ENCODE peak calls at places on chromosomes 16 and 17, in six cellular contexts. One of them, this sample, is unnamed.

GRCh38 chr17:70552230-70552981 is 383.1 kb downstream of the KCNJ2 start:
- DNase-seq in H1: no peak
- DNase-seq in GM12891: peak
- DNase-seq in K562: peak
- DNase-seq in HepG2: peak
- DNase-seq in GM12878: peak
- DNase-seq in this sample: no peak

GRCh38 chr17:65366102-65366844 is 195.2 kb downstream of the AXIN2 start:
- DNase-seq in H1: no peak
- DNase-seq in GM12891: no peak
- DNase-seq in K562: no peak
- DNase-seq in HepG2: no peak
- DNase-seq in GM12878: no peak
- DNase-seq in this sample: no peak

GRCh38 chr17:31013844-31014243 is 43.0 kb downstream of the RNF135 start:
- DNase-seq in H1: no peak
- DNase-seq in GM12891: no peak
- DNase-seq in K562: no peak
- DNase-seq in HepG2: no peak
- DNase-seq in GM12878: no peak
- DNase-seq in this sample: no peak

GRCh38 chr16:4052801-4053662 is 63.2 kb downstream of the ADCY9 start:
- DNase-seq in H1: no peak
- DNase-seq in GM12891: no peak
- DNase-seq in K562: no peak
- DNase-seq in HepG2: no peak
- DNase-seq in GM12878: no peak
- DNase-seq in this sample: no peak

GRCh38 chr17:49404371-49404770 is 10.3 kb downstream of the PHB1 start:
- DNase-seq in H1: no peak
- DNase-seq in GM12891: peak
- DNase-seq in K562: no peak
- DNase-seq in HepG2: no peak
- DNase-seq in GM12878: no peak
- DNase-seq in this sample: no peak

GRCh38 chr16:50532576-50532975 is 15.6 kb upstream of the NKD1 start:
- DNase-seq in H1: no peak
- DNase-seq in GM12891: no peak
- DNase-seq in K562: no peak
- DNase-seq in HepG2: no peak
- DNase-seq in GM12878: no peak
- DNase-seq in this sample: no peak

GRCh38 chr16:1870365-1871082 is 1.4 kb downstream of the MEIOB start:
- DNase-seq in H1: no peak
- DNase-seq in GM12891: no peak
- DNase-seq in K562: peak
- DNase-seq in HepG2: peak
- DNase-seq in GM12878: no peak
- DNase-seq in this sample: no peak

GRCh38 chr17:59476413-59476812 is 89.0 kb upstream of the DHX40 start:
- DNase-seq in H1: no peak
- DNase-seq in GM12891: no peak
- DNase-seq in K562: no peak
- DNase-seq in HepG2: no peak
- DNase-seq in GM12878: no peak
- DNase-seq in this sample: no peak

GRCh38 chr16:75380870-75381269 is 52.4 kb downstream of the CFDP1 start:
- DNase-seq in H1: no peak
- DNase-seq in GM12891: no peak
- DNase-seq in K562: no peak
- DNase-seq in HepG2: no peak
- DNase-seq in GM12878: no peak
- DNase-seq in this sample: no peak

GRCh38 chr16:72990003-72990521 is 57.9 kb downstream of the ZFHX3 start:
- DNase-seq in H1: no peak
- DNase-seq in GM12891: no peak
- DNase-seq in K562: no peak
- DNase-seq in HepG2: no peak
- DNase-seq in GM12878: no peak
- DNase-seq in this sample: no peak

GRCh38 chr16:11475896-11476630 is 110.7 kb downstream of the LITAF start:
- DNase-seq in H1: no peak
- DNase-seq in GM12891: no peak
- DNase-seq in K562: no peak
- DNase-seq in HepG2: no peak
- DNase-seq in GM12878: no peak
- DNase-seq in this sample: no peak

GRCh38 chr16:28569011-28569410 is 15.3 kb downstream of the SGF29 start:
- DNase-seq in H1: no peak
- DNase-seq in GM12891: no peak
- DNase-seq in K562: no peak
- DNase-seq in HepG2: no peak
- DNase-seq in GM12878: no peak
- DNase-seq in this sample: no peak

GRCh38 chr17:17035490-17035889 is 6.8 kb upstream of the MPRIP start:
- DNase-seq in H1: no peak
- DNase-seq in GM12891: no peak
- DNase-seq in K562: peak
- DNase-seq in HepG2: no peak
- DNase-seq in GM12878: no peak
- DNase-seq in this sample: no peak

GRCh38 chr17:21379080-21379711 is 3.0 kb downstream of the KCNJ12 start:
- DNase-seq in H1: no peak
- DNase-seq in GM12891: no peak
- DNase-seq in K562: no peak
- DNase-seq in HepG2: no peak
- DNase-seq in GM12878: no peak
- DNase-seq in this sample: no peak

GRCh38 chr17:76866774-76867577 is 1.2 kb upstream of the MGAT5B start:
- DNase-seq in H1: no peak
- DNase-seq in GM12891: no peak
- DNase-seq in K562: no peak
- DNase-seq in HepG2: no peak
- DNase-seq in GM12878: no peak
- DNase-seq in this sample: no peak

GRCh38 chr17:49132699-49133364 is at the start of gene B4GALNT2:
- DNase-seq in H1: no peak
- DNase-seq in GM12891: no peak
- DNase-seq in K562: no peak
- DNase-seq in HepG2: no peak
- DNase-seq in GM12878: no peak
- DNase-seq in this sample: peak

DNA sequence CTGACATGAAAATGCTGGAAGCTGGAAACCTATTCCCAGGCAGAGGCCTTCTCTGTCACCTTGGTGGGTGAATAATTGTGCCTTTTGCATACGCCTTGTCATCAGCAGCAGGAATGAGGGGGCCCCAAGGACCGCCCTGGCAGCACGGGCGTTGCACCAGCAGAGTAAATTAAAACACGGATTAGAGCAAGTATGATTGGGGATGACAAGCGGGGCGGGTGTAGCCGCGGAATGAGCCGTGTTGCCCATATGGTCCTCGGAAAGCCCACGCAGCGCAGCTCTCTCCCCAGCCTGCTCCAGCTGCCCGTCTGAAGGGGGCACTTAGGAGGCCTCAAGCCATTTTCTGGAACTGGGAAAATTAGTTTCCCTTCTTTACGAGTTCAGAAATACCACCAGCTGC is 299.4 kb upstream of the IRX3 start:
- DNase-seq in H1: no peak
- DNase-seq in GM12891: no peak
- DNase-seq in K562: no peak
- DNase-seq in HepG2: no peak
- DNase-seq in GM12878: no peak
- DNase-seq in this sample: no peak
- TF ChIP-seq POLR2AphosphoS5 in H1: no peak
- TF ChIP-seq POLR2AphosphoS5 in GM12891: no peak
- TF ChIP-seq POLR2AphosphoS5 in K562: no peak
- TF ChIP-seq POLR2AphosphoS5 in HepG2: no peak
- TF ChIP-seq POLR2AphosphoS5 in GM12878: no peak
- TF ChIP-seq POLR2AphosphoS5 in this sample: no peak

DNA sequence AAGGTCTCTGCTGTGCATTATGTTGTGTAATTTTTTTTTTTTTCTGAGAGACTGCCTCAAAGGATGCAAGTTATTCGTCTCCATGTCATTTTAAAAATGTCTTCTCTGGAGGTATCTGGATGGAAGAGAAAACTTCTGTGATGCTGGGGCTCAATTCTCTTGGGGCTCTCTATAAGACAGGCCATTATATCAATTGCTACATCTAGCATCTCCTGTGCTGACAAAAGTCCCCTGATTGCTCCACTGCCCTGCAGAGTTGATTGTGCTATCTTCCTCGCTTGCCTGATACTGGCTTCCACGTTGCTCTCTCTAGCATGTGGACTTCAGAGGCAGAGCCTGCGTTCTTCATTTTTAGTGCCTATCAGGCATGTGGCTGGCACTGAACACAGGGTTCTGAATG is 1035.4 kb upstream of the EEF2KMT start:
- DNase-seq in H1: no peak
- DNase-seq in GM12891: no peak
- DNase-seq in K562: no peak
- DNase-seq in HepG2: no peak
- DNase-seq in GM12878: no peak
- DNase-seq in this sample: no peak
- TF ChIP-seq POLR2A in H1: no peak
- TF ChIP-seq POLR2A in GM12891: no peak
- TF ChIP-seq POLR2A in K562: no peak
- TF ChIP-seq POLR2A in HepG2: no peak
- TF ChIP-seq POLR2A in GM12878: no peak
- TF ChIP-seq POLR2A in this sample: no peak

GRCh38 chr16:143456-143855 is 5.0 kb upstream of the NPRL3 start:
- DNase-seq in H1: no peak
- DNase-seq in GM12891: no peak
- DNase-seq in K562: no peak
- DNase-seq in HepG2: no peak
- DNase-seq in GM12878: no peak
- DNase-seq in this sample: no peak
- TF ChIP-seq TAF1 in H1: no peak
- TF ChIP-seq TAF1 in GM12891: no peak
- TF ChIP-seq TAF1 in K562: no peak
- TF ChIP-seq TAF1 in HepG2: no peak
- TF ChIP-seq TAF1 in GM12878: no peak
- TF ChIP-seq TAF1 in this sample: no peak

GRCh38 chr17:27241346-27241946 is 52.5 kb upstream of the WSB1 start:
- DNase-seq in H1: no peak
- DNase-seq in GM12891: no peak
- DNase-seq in K562: no peak
- DNase-seq in HepG2: no peak
- DNase-seq in GM12878: no peak
- DNase-seq in this sample: no peak
- TF ChIP-seq POLR2AphosphoS5 in H1: no peak
- TF ChIP-seq POLR2AphosphoS5 in GM12891: no peak
- TF ChIP-seq POLR2AphosphoS5 in K562: no peak
- TF ChIP-seq POLR2AphosphoS5 in HepG2: no peak
- TF ChIP-seq POLR2AphosphoS5 in GM12878: no peak
- TF ChIP-seq POLR2AphosphoS5 in this sample: no peak

DNA sequence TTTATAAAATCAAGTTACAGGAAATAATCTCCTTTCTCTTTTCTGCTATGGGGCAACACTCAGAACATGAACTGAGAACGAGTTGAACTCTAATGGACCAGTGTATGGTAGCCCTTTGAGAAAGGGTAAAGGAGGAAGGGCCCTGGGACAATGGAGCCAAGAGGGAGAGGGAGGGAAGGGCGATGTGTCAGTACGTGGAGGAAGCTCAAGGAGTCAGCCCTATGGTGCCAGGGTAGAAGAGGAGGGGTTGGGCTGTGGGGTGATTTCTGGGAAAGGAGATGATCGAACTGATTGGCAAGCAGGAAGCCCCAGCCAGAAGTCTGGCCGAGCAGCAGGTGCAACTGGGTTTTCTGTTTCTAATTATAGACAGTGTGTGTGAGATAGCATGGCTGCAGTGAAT is 4.3 kb upstream of the WIPI1 start:
- DNase-seq in H1: no peak
- DNase-seq in GM12891: no peak
- DNase-seq in K562: no peak
- DNase-seq in HepG2: no peak
- DNase-seq in GM12878: no peak
- DNase-seq in this sample: no peak
- TF ChIP-seq POLR2A in H1: no peak
- TF ChIP-seq POLR2A in GM12891: no peak
- TF ChIP-seq POLR2A in K562: no peak
- TF ChIP-seq POLR2A in HepG2: no peak
- TF ChIP-seq POLR2A in GM12878: peak
- TF ChIP-seq POLR2A in this sample: no peak

GRCh38 chr17:2450016-2450650 is 49.3 kb upstream of the MNT start:
- DNase-seq in H1: no peak
- DNase-seq in GM12891: no peak
- DNase-seq in K562: no peak
- DNase-seq in HepG2: no peak
- DNase-seq in GM12878: no peak
- DNase-seq in this sample: no peak
- TF ChIP-seq TAF1 in H1: no peak
- TF ChIP-seq TAF1 in GM12891: no peak
- TF ChIP-seq TAF1 in K562: no peak
- TF ChIP-seq TAF1 in HepG2: no peak
- TF ChIP-seq TAF1 in GM12878: no peak
- TF ChIP-seq TAF1 in this sample: no peak

This sample was measured in GM12892.